ENCODE peak calls at places on chromosomes 11 and 22, in four cellular contexts. L, F, X and D are unnamed samples. For H3K36me3, the result is how much of the 10 kb centered on the place peaks cover.

GRCh38 chr22:37063436-37064420 is 12.2 kb downstream of the KCTD17 start:
- DNase-seq in L (no peak), F (no peak), X (no peak), D (no peak)

GRCh38 chr22:37623075-37624016 is 14.7 kb downstream of the GGA1 start:
- DNase-seq in L (peak), F (peak), X (peak), D (peak)

GRCh38 chr11:69573751-69574382 is 67.1 kb upstream of the CCND1 start:
- DNase-seq in L (no peak), F (no peak), X (no peak), D (no peak)

GRCh38 chr22:42297778-42298177 is 27.3 kb upstream of the TCF20 start:
- DNase-seq in L (no peak), F (no peak), X (no peak), D (no peak)

GRCh38 chr11:95833378-95833777 is 43.1 kb downstream of the CEP57 start:
- DNase-seq in L (no peak), F (no peak), X (no peak), D (no peak)

GRCh38 chr11:10208045-10208674 is 85.9 kb downstream of the SBF2 start:
- DNase-seq in L (no peak), F (peak), X (no peak), D (peak)

GRCh38 chr11:7098235-7098832 is 9.5 kb downstream of the RBMXL2 start:
- DNase-seq in L (no peak), F (peak), X (no peak), D (no peak)

GRCh38 chr22:48888466-48889208 is 939.0 kb downstream of the BRD1 start:
- DNase-seq in L (no peak), F (no peak), X (peak), D (no peak)

GRCh38 chr11:121829159-121829643 is 286.8 kb downstream of the BLID start:
- DNase-seq in L (no peak), F (no peak), X (no peak), D (no peak)

GRCh38 chr22:45804986-45805325 is 133.3 kb downstream of the ATXN10 start:
- DNase-seq in L (no peak), F (no peak), X (no peak), D (no peak)

GRCh38 chr22:32341122-32341740 is 16.4 kb upstream of the RFPL3 start:
- DNase-seq in L (no peak), F (peak), X (peak), D (no peak)

GRCh38 chr11:75204685-75205667 is 35.6 kb upstream of the TPBGL start:
- DNase-seq in L (peak), F (peak), X (peak), D (peak)

GRCh38 chr11:1881442-1882264 is 10.0 kb downstream of the PRR33 start:
- DNase-seq in L (no peak), F (no peak), X (no peak), D (no peak)

GRCh38 chr11:74731301-74732094 is at the start of gene CHRDL2:
- DNase-seq in L (no peak), F (no peak), X (peak), D (no peak)

GRCh38 chr11:83612891-83613766 is 327.0 kb upstream of the CCDC90B start:
- DNase-seq in L (no peak), F (peak), X (peak), D (no peak)

GRCh38 chr11:107969219-107969618 is 39.5 kb upstream of the CUL5 start:
- DNase-seq in L (no peak), F (no peak), X (no peak), D (peak)

GRCh38 chr11:101866619-101867491 is 48.0 kb upstream of the CEP126 start:
- DNase-seq in L (no peak), F (no peak), X (no peak), D (no peak)

GRCh38 chr22:46792061-46792796 is 29.8 kb downstream of the TBC1D22A start:
- DNase-seq in L (no peak), F (no peak), X (peak), D (no peak)

GRCh38 chr11:95337175-95337957 is 106.4 kb upstream of the SESN3 start:
- DNase-seq in L (no peak), F (peak), X (peak), D (peak)

GRCh38 chr11:120119121-120119520 is 18.8 kb downstream of the TRIM29 start:
- DNase-seq in L (no peak), F (no peak), X (no peak), D (no peak)

GRCh38 chr11:76962583-76963416 is 71.4 kb upstream of the B3GNT6 start:
- DNase-seq in L (no peak), F (no peak), X (no peak), D (no peak)

GRCh38 chr11:117225553-117226170 is 6.2 kb downstream of the PCSK7 start:
- DNase-seq in L (no peak), F (no peak), X (no peak), D (no peak)

GRCh38 chr11:44178381-44178780 is 82.9 kb downstream of the EXT2 start:
- DNase-seq in L (no peak), F (no peak), X (no peak), D (no peak)

GRCh38 chr22:21032843-21033688 is 705 bp upstream of the SLC7A4 start:
- DNase-seq in L (no peak), F (peak), X (no peak), D (no peak)

GRCh38 chr11:122440783-122441701 is 214.5 kb upstream of the UBASH3B start:
- DNase-seq in L (no peak), F (peak), X (peak), D (no peak)

GRCh38 chr11:74749127-74749964 is 697 bp downstream of the RNF169 start:
- DNase-seq in L (peak), F (no peak), X (peak), D (peak)

GRCh38 chr22:39375646-39376045 is 23.9 kb upstream of the TAB1 start:
- DNase-seq in L (no peak), F (no peak), X (no peak), D (no peak)

GRCh38 chr22:39368402-39368801 is 18.6 kb downstream of the SYNGR1 start:
- DNase-seq in L (no peak), F (no peak), X (no peak), D (no peak)

GRCh38 chr22:39369186-39369585 is 19.4 kb downstream of the SYNGR1 start:
- DNase-seq in L (no peak), F (no peak), X (peak), D (no peak)

GRCh38 chr22:39374801-39375200 is 24.8 kb upstream of the TAB1 start:
- DNase-seq in L (no peak), F (no peak), X (no peak), D (no peak)

GRCh38 chr22:39374191-39374590 is 24.4 kb downstream of the SYNGR1 start:
- DNase-seq in L (no peak), F (no peak), X (peak), D (no peak)
- H3K36me3 ChIP-seq in L (under half), F (under half), X (under half), D (under half)

DNA sequence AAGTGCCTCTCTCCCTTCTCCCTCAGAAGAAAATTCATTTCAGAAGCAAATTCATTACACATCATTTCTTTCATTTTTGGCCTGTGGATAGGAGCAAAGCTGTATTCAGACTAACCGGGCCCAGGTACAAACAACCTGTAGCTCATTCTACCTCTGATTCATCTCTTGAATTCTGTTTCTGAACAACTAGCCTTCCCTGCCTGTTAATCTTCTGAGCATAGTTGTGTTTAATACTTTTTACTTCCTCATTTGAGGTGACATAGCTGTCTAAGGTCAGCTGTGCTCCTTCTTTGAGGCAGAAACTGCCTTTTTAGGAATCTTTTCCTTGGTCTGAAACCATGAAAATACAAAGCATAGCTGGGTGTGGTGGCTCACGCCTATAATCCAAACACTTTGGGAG is 12.6 kb upstream of the IL18BP start:
- DNase-seq in L (no peak), F (no peak), X (no peak), D (no peak)
- H3K36me3 ChIP-seq in L (under half), F (under half), X (half or more), D (under half)

GRCh38 chr11:59191095-59191494 is 19.2 kb downstream of the DTX4 start:
- DNase-seq in L (no peak), F (no peak), X (no peak), D (no peak)
- H3K36me3 ChIP-seq in L (under half), F (half or more), X (half or more), D (under half)

GRCh38 chr22:50205781-50206569 is 5.2 kb downstream of the SELENOO start:
- DNase-seq in L (no peak), F (no peak), X (no peak), D (no peak)
- H3K36me3 ChIP-seq in L (under half), F (under half), X (under half), D (under half)